ENCODE peak calls at places on chromosomes 5 and 9, in seven cellular contexts. V is HepG2, T is HL-60, E is SK-N-SH, F is A549, C is K562, G is GM12878. W is an unnamed sample.

GRCh38 chr5:89572696-89573095 is 689.7 kb upstream of the MEF2C start:
- DNase-seq in C (no peak), V (no peak), E (no peak), G (no peak), T (no peak), F (no peak), W (no peak)

GRCh38 chr9:134190232-134191121 is 26.1 kb upstream of the RNU6ATAC start:
- DNase-seq in E (peak), G (no peak), T (no peak), F (no peak), V (no peak), C (no peak), W (no peak)

GRCh38 chr5:64693636-64694035 is 3.3 kb downstream of the SHISAL2B start:
- DNase-seq in E (no peak), V (no peak), G (no peak), T (no peak), F (no peak), C (no peak), W (no peak)

GRCh38 chr5:36458746-36459145 is 147.7 kb upstream of the SLC1A3 start:
- DNase-seq in G (no peak), F (no peak), V (no peak), C (no peak), E (no peak), T (no peak), W (no peak)

GRCh38 chr9:68472119-68472518 is 68.6 kb downstream of the TMEM252 start:
- DNase-seq in E (no peak), T (no peak), G (no peak), V (no peak), F (no peak), C (no peak), W (no peak)

GRCh38 chr5:6788439-6788838 is 75.2 kb downstream of the TENT4A start:
- DNase-seq in T (no peak), F (no peak), V (no peak), E (no peak), G (no peak), C (no peak), W (no peak)

GRCh38 chr5:174139623-174140022 is 94.1 kb downstream of the NSG2 start:
- DNase-seq in V (no peak), C (no peak), G (no peak), F (no peak), T (no peak), E (no peak), W (no peak)

GRCh38 chr5:120463991-120464626 is at the start of gene PRR16:
- DNase-seq in G (no peak), E (peak), C (peak), F (peak), V (no peak), T (peak), W (peak)

GRCh38 chr5:88889165-88890069 is 6.4 kb upstream of the MEF2C start:
- DNase-seq in F (no peak), T (no peak), E (peak), G (no peak), V (no peak), C (no peak), W (peak)

GRCh38 chr9:79944991-79945390 is 373.2 kb downstream of the TLE4 start:
- DNase-seq in F (no peak), E (no peak), G (no peak), V (no peak), T (no peak), C (no peak), W (no peak)

GRCh38 chr9:127389391-127390242 is 7.4 kb upstream of the SLC2A8 start:
- DNase-seq in C (no peak), E (no peak), T (peak), V (peak), F (no peak), G (no peak), W (no peak)

GRCh38 chr5:15183520-15183919 is 311.9 kb upstream of the ANKH start:
- DNase-seq in T (no peak), E (no peak), G (no peak), F (no peak), C (no peak), V (no peak), W (peak)

GRCh38 chr5:108730617-108731340 is 16.9 kb upstream of the FER start:
- DNase-seq in F (no peak), V (no peak), G (no peak), C (no peak), E (no peak), T (no peak), W (no peak)

DNA sequence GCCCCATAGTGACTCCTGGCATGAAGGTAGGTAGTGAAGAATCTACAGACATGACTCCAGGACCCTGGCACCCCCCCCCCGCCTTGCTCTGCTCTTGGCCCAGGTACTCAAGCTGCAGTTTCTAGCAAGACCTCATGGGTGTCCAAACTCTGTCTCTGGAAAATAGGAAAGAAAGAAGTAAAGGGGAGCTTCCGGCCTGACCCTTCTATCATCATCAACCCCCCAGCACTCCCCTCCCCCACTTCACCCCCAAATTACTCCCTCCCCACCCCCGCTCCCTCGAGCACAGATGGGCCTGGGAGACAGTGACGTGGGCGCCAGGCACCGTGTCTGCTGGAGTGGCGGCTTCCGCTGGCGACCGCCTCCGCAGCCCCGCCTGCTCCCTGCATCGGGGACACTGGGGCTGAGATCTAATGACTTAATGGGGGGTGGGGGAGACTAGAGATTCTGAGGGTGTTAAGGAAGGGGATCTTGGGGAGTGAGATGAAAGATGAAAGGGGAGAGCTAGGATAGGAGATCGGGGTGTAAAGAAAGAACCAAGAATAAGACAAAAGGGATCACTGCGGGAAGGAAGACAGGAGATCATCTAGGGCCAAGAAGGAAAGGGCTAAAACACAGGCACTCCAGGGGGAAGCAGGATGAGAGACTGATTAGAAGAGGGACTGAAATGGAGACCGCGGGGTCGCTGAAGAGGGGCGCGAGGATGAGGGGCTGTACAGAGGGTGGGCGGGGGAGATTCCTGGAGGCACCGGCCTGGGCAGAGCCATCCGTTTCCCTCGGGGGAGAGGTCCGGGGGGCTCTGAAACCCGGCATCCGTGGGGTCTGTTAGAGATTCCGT is 1.1 kb upstream of the DNAJB5 start:
- DNase-seq in C (no peak), T (no peak), V (no peak), F (no peak), E (peak), G (no peak), W (peak)
- H3K4me3 ChIP-seq in C (peak), T (peak), V (peak), F (peak), E (peak), G (peak), W (peak)

DNA sequence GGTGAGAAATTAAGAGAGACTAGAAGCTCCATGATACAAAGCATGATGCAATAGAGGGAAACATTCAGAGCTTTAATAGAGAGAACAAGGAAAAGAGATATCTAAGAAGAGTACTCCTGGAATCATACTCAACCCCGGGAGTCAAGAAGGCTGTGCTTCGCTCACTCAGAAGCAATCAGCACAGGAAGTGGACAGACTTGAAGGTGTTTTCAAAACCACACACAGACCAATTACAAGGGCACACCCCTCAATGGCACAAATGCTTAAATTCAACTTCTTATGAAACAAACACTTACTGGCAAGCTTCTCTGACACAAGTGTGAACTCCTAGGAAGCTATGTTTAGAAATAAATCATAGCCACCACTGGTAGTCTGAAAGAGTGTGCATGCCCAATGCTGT is 462.3 kb downstream of the GABRG2 start:
- DNase-seq in C (no peak), V (no peak), F (no peak), T (no peak), G (no peak), E (no peak), W (no peak)
- TF ChIP-seq REST in C (no peak), V (no peak), F (no peak), T (no peak), G (no peak), E (no peak), W (no peak)

DNA sequence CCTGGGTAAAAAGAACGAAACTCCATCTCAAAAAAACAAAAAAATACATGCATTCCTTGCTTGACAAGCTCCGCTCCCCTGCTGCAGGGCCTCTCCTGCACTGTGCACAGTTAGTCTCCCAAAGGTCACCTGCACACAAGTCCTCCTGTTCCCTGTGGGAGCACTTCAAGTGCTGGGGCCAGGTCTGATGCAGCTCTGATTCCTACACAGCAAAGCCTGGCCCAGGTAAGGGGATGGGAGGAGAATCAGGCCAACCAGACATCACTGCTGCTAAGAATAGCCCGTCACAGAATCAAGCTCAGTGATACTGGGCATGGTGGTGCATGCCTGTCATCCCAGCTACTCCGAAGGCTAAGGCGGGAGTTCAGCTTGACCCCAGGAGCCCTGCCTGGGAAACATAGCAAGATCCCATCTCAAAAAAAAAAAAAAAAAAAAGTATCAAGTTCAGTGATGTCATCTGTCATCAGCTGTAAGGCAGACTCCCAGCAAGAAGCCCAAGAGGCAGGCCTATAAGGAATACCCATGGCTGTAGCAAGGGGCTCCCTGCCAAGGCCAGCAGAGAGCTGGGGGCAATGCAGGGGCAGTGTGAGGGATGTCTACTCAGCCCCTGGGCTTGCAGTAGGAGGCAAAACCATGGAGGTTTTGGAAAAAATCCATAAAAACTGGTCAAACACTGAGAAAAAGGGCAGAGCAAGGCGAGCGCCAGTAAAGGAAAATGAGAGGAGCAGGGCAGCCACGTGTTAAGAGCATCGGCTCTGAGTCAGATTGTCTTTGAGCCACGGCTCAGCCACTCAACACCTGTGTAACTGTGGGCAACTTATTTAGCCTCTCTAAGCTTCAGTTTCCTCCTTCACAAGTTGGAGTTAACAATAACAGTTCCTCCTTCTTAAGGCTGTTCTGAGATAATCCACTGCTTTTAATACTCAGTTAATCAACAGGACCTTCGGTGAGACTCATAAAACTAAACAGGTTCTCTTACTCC is 3.2 kb downstream of the TPM2 start:
- DNase-seq in V (no peak), F (no peak), C (no peak), G (no peak), E (no peak), T (no peak), W (no peak)
- H3K4me3 ChIP-seq in V (no peak), F (no peak), C (no peak), G (no peak), E (peak), T (no peak), W (no peak)

GRCh38 chr5:81749186-81749561 is 1.7 kb downstream of the SSBP2 start:
- DNase-seq in G (no peak), E (no peak), T (no peak), C (no peak), F (no peak), V (no peak), W (peak)
- TF ChIP-seq REST in G (no peak), E (no peak), T (no peak), C (no peak), F (no peak), V (no peak), W (no peak)

GRCh38 chr5:122073864-122074263 is 4.2 kb downstream of the LOX start:
- DNase-seq in V (no peak), G (no peak), E (no peak), C (no peak), T (no peak), F (no peak), W (no peak)
- H3K4me3 ChIP-seq in V (no peak), G (no peak), E (no peak), C (no peak), T (no peak), F (no peak), W (no peak)

DNA sequence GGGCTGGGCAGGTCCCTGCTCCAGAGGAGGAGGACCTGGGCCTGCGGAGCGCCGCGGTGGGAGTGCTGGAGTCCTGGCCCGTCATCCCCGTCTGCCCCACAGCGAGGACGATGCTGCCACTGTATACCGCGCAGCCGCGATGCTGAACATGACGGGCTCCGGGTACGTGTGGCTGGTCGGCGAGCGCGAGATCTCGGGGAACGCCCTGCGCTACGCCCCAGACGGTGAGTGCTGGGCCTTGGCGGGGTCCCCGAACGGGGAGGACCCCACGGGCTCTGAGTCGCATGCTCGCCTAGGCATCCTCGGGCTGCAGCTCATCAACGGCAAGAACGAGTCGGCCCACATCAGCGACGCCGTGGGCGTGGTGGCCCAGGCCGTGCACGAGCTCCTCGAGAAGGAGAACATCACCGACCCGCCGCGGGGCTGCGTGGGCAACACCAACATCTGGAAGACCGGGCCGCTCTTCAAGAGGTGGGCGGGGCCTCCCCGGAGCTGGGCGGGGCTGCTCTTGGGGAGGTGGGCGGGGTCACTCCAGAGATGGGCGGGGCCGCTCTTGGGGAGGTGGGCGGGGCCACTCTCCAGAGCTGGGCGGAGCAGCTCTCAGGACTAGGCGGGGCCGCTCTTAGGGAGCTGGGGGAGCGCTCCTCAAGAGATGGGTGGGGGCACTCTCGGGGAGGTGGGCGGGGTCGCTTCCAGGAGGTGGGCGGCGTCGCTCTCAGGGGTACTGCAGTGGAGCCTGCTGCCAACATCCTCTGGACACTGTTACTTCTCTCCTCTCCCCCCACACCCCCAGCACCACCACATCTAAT is 13.1 kb downstream of the LRRC26 start:
- DNase-seq in C (peak), T (no peak), E (peak), G (no peak), F (no peak), V (no peak), W (peak)
- TF ChIP-seq REST in C (no peak), T (no peak), E (no peak), G (no peak), F (no peak), V (no peak), W (no peak)

GRCh38 chr5:151254533-151254932 is 1.5 kb downstream of the GM2A start:
- DNase-seq in V (no peak), E (no peak), F (no peak), G (no peak), T (no peak), C (no peak), W (no peak)
- H3K4me3 ChIP-seq in V (peak), E (no peak), F (no peak), G (peak), T (no peak), C (no peak), W (no peak)